ENCODE peak calls at places on chromosomes 13 and 19, in seven cellular contexts. I is HFFc6; R is lung microvascular endothelial cell; U is ACHN; A is cerebellum; Q is CD8-positive, alpha-beta T cell; S is stimulated activated CD4-positive, alpha-beta T cell treated with anti-CD3 and anti-CD28 coated beads, Interleukin-2, amount 100 ng/mL, for 24 hours. X is an unnamed sample.

GRCh38 chr19:15297416-15298224 is 34.7 kb downstream of the BRD4 start:
- DNase-seq in A (no peak), Q (no peak), I (peak; percentile 74), R (peak; percentile 38), U (no peak), S (no peak), X (no peak)

GRCh38 chr19:13463296-13463695 is 43.0 kb downstream of the CACNA1A start:
- DNase-seq in Q (no peak), I (no peak), S (peak; percentile 20), U (peak; percentile 49), R (peak; percentile 15), A (no peak), X (no peak)

GRCh38 chr19:15421726-15422260 is 3.0 kb upstream of the AKAP8L start:
- DNase-seq in U (no peak), R (no peak), S (no peak), I (no peak), A (peak; percentile 63), Q (no peak), X (peak; percentile 49)

GRCh38 chr13:72384879-72385278 is 342.6 kb downstream of the MZT1 start:
- DNase-seq in S (no peak), A (no peak), U (no peak), Q (no peak), R (no peak), I (peak; percentile 24), X (peak; percentile 9)

GRCh38 chr13:90918551-90918950 is 428.9 kb upstream of the MIR17HG start:
- DNase-seq in U (peak; percentile 51), R (no peak), A (no peak), I (no peak), S (no peak), Q (no peak), X (no peak)

GRCh38 chr19:2291185-2291751 is 9.3 kb upstream of the PEAK3 start:
- DNase-seq in S (no peak), R (no peak), A (no peak), I (no peak), Q (no peak), U (no peak), X (peak; percentile 56)

GRCh38 chr13:19605161-19605955 is 28.1 kb upstream of the MPHOSPH8 start:
- DNase-seq in U (no peak), R (no peak), Q (no peak), S (no peak), A (no peak), I (no peak), X (no peak)

GRCh38 chr19:40530091-40530901 is 46.4 kb upstream of the SHKBP1 start:
- DNase-seq in U (peak; percentile 32), S (peak; percentile 30), A (peak; percentile 79), I (no peak), R (no peak), Q (no peak), X (no peak)

GRCh38 chr19:42569193-42569592 is 25.5 kb downstream of the CEACAM8 start:
- DNase-seq in U (no peak), I (no peak), R (no peak), Q (no peak), S (no peak), A (no peak), X (no peak)

GRCh38 chr19:34041922-34042521 is 130.3 kb upstream of the LSM14A start:
- DNase-seq in U (peak; percentile 50), A (peak; percentile 15), I (peak; percentile 52), R (peak; percentile 53), Q (peak; percentile 36), S (peak; percentile 82), X (peak; percentile 70)

GRCh38 chr19:15116856-15117255 is 9.7 kb downstream of the SYDE1 start:
- DNase-seq in S (no peak), R (no peak), I (no peak), A (no peak), U (no peak), Q (no peak), X (no peak)

GRCh38 chr13:36764536-36764935 is 54.5 kb upstream of the RFXAP start:
- DNase-seq in A (no peak), R (no peak), S (no peak), U (no peak), Q (no peak), I (no peak), X (no peak)

GRCh38 chr13:108003626-108004025 is 211.7 kb downstream of the LIG4 start:
- DNase-seq in R (no peak), S (no peak), A (no peak), U (no peak), I (no peak), Q (no peak), X (no peak)

GRCh38 chr19:4980087-4980486 is 11.2 kb downstream of the KDM4B start:
- DNase-seq in S (no peak), Q (no peak), I (no peak), R (no peak), A (no peak), U (no peak), X (no peak)

GRCh38 chr19:12580180-12580694 is 29.0 kb upstream of the ZNF564 start:
- DNase-seq in U (no peak), S (no peak), I (peak; percentile 50), A (no peak), Q (no peak), R (no peak), X (no peak)

GRCh38 chr19:52533901-52534300 is 6.4 kb downstream of the ZNF808 start:
- DNase-seq in A (no peak), R (no peak), Q (no peak), S (no peak), U (no peak), I (no peak), X (no peak)

GRCh38 chr13:71218960-71219359 is 648.0 kb downstream of the DACH1 start:
- DNase-seq in I (no peak), U (peak; percentile 4), Q (no peak), A (no peak), R (no peak), S (no peak), X (no peak)

GRCh38 chr13:39776439-39776838 is 121.0 kb downstream of the COG6 start:
- DNase-seq in I (peak; percentile 83), S (no peak), U (no peak), Q (no peak), R (peak; percentile 77), A (no peak), X (no peak)

GRCh38 chr19:18633321-18633720 is 3.5 kb upstream of the KLHL26 start:
- DNase-seq in A (no peak), U (no peak), R (no peak), Q (no peak), S (no peak), I (no peak), X (peak; percentile 59)

GRCh38 chr19:6210721-6211600 is 68.8 kb downstream of the MLLT1 start:
- DNase-seq in R (peak; percentile 22), I (no peak), Q (no peak), S (no peak), A (no peak), U (no peak), X (peak; percentile 46)

GRCh38 chr19:44635581-44636438 is 7.9 kb upstream of the PVR start:
- DNase-seq in R (no peak), S (no peak), I (peak; percentile 66), Q (no peak), A (no peak), U (no peak), X (no peak)